ENCODE peak calls at places on chromosomes 1 and 21, in four cellular contexts. Q, J, L and Y are unnamed samples.
A peak's percentile ranks its signal among the peaks of the same experiment; 100 is the strongest.

GRCh38 chr1:67746299-67746698 is 61.3 kb downstream of the GADD45A start:
- DNase-seq in Q (no peak), J (no peak), L (no peak), Y (no peak)

GRCh38 chr1:235525314-235525713 is 21.1 kb upstream of the B3GALNT2 start:
- DNase-seq in Q (no peak), J (no peak), L (no peak), Y (no peak)

GRCh38 chr1:94309216-94309615 is 71.8 kb upstream of the ARHGAP29 start:
- DNase-seq in Q (no peak), J (no peak), L (no peak), Y (no peak)

GRCh38 chr1:234611799-234612351 is 1.9 kb upstream of the IRF2BP2 start:
- DNase-seq in Q (no peak), J (no peak), L (no peak), Y (no peak)

GRCh38 chr1:6252374-6252710 is 8.4 kb downstream of the HES3 start:
- DNase-seq in Q (no peak), J (no peak), L (no peak), Y (no peak)

GRCh38 chr21:33308586-33309490 is 15.9 kb upstream of the IFNAR1 start:
- DNase-seq in Q (no peak), J (no peak), L (peak; percentile 40), Y (no peak)

GRCh38 chr1:240027059-240027462 is 64.6 kb upstream of the FMN2 start:
- DNase-seq in Q (no peak), J (no peak), L (no peak), Y (no peak)

GRCh38 chr1:242524571-242525359 is at the start of gene PLD5:
- DNase-seq in Q (no peak), J (no peak), L (no peak), Y (no peak)

GRCh38 chr1:213874789-213875188 is 113.0 kb upstream of the PROX1 start:
- DNase-seq in Q (no peak), J (no peak), L (no peak), Y (no peak)

GRCh38 chr21:41900401-41900800 is 21.3 kb upstream of the PRDM15 start:
- DNase-seq in Q (no peak), J (no peak), L (no peak), Y (no peak)